ENCODE peak calls at places on chromosomes 6 and 20, in seven cellular contexts. V, H, S, J, Q, E and W are unnamed samples.

GRCh38 chr6:17968081-17968518 is 19.3 kb downstream of the KIF13A start:
- DNase-seq in V (no peak), H (no peak), S (no peak), J (no peak), Q (no peak), E (no peak), W (no peak)

GRCh38 chr6:11770546-11771466 is 7.8 kb downstream of the ADTRP start:
- DNase-seq in V (peak; percentile 78), H (no peak), S (peak; percentile 98), J (peak; percentile 19), Q (no peak), E (peak; percentile 41), W (no peak)

GRCh38 chr20:24780648-24781047 is 168.4 kb upstream of the CST7 start:
- DNase-seq in V (peak; percentile 48), H (no peak), S (no peak), J (no peak), Q (no peak), E (peak; percentile 60), W (no peak)

GRCh38 chr6:147065786-147066185 is 138.4 kb upstream of the STXBP5 start:
- DNase-seq in V (no peak), H (no peak), S (no peak), J (no peak), Q (no peak), E (no peak), W (no peak)

GRCh38 chr6:70620746-70621145 is 46.9 kb upstream of the SMAP1 start:
- DNase-seq in V (no peak), H (no peak), S (no peak), J (no peak), Q (no peak), E (no peak), W (no peak)

GRCh38 chr20:25076731-25077609 is 5.0 kb downstream of the VSX1 start:
- DNase-seq in V (peak; percentile 39), H (no peak), S (no peak), J (no peak), Q (no peak), E (peak; percentile 86), W (no peak)

GRCh38 chr6:63573899-63574553 is 1.7 kb downstream of the LOC128125822 start:
- DNase-seq in V (peak; percentile 62), H (no peak), S (no peak), J (no peak), Q (peak; percentile 36), E (peak; percentile 59), W (no peak)

GRCh38 chr20:32164984-32165735 is 42.4 kb downstream of the PLAGL2 start:
- DNase-seq in V (no peak), H (no peak), S (no peak), J (no peak), Q (no peak), E (no peak), W (no peak)

GRCh38 chr6:2081155-2082138 is 164.0 kb downstream of the GMDS start:
- DNase-seq in V (no peak), H (no peak), S (no peak), J (peak; percentile 47), Q (peak; percentile 6), E (peak; percentile 15), W (no peak)

GRCh38 chr6:82144007-82144851 is 103.3 kb downstream of the IBTK start:
- DNase-seq in V (peak; percentile 7), H (no peak), S (peak; percentile 92), J (peak; percentile 20), Q (no peak), E (peak; percentile 40), W (no peak)

GRCh38 chr6:27672113-27672799 is 199.4 kb upstream of the ZNF184 start:
- DNase-seq in V (peak; percentile 72), H (no peak), S (no peak), J (peak; percentile 63), Q (no peak), E (peak; percentile 68), W (peak; percentile 28)

GRCh38 chr6:32627831-32628230 is 9.4 kb upstream of the HLA-DQA1 start:
- DNase-seq in V (no peak), H (peak; percentile 33), S (no peak), J (peak; percentile 25), Q (no peak), E (no peak), W (peak; percentile 33)

GRCh38 chr6:52548353-52548713 is 28.5 kb downstream of the TRAM2 start:
- DNase-seq in V (no peak), H (no peak), S (no peak), J (no peak), Q (no peak), E (no peak), W (no peak)

GRCh38 chr20:24045621-24046020 is 57.0 kb upstream of the GGTLC1 start:
- DNase-seq in V (no peak), H (no peak), S (no peak), J (no peak), Q (peak; percentile 20), E (no peak), W (no peak)

GRCh38 chr20:56630086-56630493 is 984 bp downstream of the TFAP2C start:
- DNase-seq in V (no peak), H (no peak), S (no peak), J (peak; percentile 64), Q (no peak), E (peak; percentile 77), W (no peak)

GRCh38 chr6:148451690-148452089 is 109.1 kb downstream of the SASH1 start:
- DNase-seq in V (no peak), H (no peak), S (no peak), J (no peak), Q (no peak), E (no peak), W (no peak)

GRCh38 chr6:2853766-2854393 is 12.2 kb upstream of the SERPINB1 start:
- DNase-seq in V (no peak), H (no peak), S (no peak), J (peak; percentile 52), Q (peak; percentile 76), E (no peak), W (peak; percentile 59)

GRCh38 chr20:62117658-62118057 is 4.6 kb upstream of the LSM14B start:
- DNase-seq in V (no peak), H (no peak), S (no peak), J (no peak), Q (peak; percentile 83), E (peak; percentile 66), W (peak; percentile 84)

GRCh38 chr6:133854633-133855598 is 34.0 kb upstream of the TCF21 start:
- DNase-seq in V (peak; percentile 21), H (no peak), S (no peak), J (no peak), Q (no peak), E (peak; percentile 47), W (no peak)

GRCh38 chr20:37231970-37232620 is 29.5 kb downstream of the GHRH start:
- DNase-seq in V (peak; percentile 32), H (no peak), S (no peak), J (no peak), Q (no peak), E (no peak), W (no peak)

GRCh38 chr20:34776177-34776576 is 49.3 kb downstream of the NCOA6 start:
- DNase-seq in V (no peak), H (no peak), S (no peak), J (no peak), Q (no peak), E (no peak), W (no peak)

GRCh38 chr6:110357696-110358535 is at the start of gene METTL24:
- DNase-seq in V (peak; percentile 56), H (peak; percentile 28), S (no peak), J (peak; percentile 39), Q (peak; percentile 29), E (no peak), W (no peak)

DNA sequence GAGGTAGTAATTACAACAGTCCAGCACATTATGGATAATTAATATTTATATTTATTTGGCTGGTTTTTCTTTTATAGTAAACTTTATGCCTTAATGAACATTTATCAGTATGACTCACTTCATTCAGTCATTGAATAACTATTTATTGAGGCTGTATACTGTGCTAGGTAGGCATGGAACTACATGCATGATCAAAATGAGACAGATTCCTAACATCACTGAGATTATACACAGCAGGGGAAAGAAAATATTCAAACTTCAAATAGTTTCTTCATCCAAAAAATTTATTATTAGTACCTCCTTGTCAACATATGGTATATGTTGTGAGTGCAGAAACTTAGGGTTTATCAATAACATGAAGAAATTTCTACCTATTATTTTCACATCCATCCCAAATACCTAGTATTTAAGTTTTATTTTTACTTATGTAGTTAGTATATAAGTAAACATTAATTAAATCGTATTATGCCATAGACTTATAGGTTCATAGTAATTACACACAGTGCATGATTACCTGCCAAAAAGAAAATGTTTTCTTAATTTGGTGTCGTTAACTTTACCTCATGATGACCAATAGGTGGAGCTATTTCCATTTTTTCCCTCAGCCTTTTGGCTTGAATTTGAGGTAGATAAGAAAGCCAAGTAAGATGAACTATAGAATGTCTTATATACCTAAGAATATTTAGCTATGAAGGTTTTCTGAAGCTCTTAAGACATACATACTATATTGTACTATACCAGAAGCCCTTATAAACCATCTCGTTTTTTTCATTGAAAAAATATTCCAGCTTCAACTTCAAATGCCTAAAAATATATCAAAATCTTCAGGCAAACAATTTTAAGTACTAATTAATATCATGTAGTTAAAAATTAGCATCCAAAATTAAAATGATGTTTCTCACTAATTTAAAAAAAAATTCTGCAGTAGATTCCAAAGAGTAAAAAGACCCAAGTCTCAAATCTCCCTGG is 12.5 kb upstream of the TMEM30A start:
- DNase-seq in V (no peak), H (no peak), S (no peak), J (peak; percentile 36), Q (no peak), E (peak; percentile 69), W (no peak)
- TF ChIP-seq CTCF in V (peak; percentile 28), H (peak; percentile 66), S (peak; percentile 59), J (peak; percentile 54), Q (peak; percentile 79), E (peak; percentile 65), W (peak; percentile 83)

GRCh38 chr6:117840541-117840983 is 66.5 kb upstream of the SLC35F1 start:
- DNase-seq in V (peak; percentile 31), H (no peak), S (no peak), J (peak; percentile 31), Q (no peak), E (peak; percentile 61), W (no peak)
- TF ChIP-seq CTCF in V (no peak), H (no peak), S (peak; percentile 34), J (peak; percentile 30), Q (no peak), E (peak; percentile 61), W (no peak)

DNA sequence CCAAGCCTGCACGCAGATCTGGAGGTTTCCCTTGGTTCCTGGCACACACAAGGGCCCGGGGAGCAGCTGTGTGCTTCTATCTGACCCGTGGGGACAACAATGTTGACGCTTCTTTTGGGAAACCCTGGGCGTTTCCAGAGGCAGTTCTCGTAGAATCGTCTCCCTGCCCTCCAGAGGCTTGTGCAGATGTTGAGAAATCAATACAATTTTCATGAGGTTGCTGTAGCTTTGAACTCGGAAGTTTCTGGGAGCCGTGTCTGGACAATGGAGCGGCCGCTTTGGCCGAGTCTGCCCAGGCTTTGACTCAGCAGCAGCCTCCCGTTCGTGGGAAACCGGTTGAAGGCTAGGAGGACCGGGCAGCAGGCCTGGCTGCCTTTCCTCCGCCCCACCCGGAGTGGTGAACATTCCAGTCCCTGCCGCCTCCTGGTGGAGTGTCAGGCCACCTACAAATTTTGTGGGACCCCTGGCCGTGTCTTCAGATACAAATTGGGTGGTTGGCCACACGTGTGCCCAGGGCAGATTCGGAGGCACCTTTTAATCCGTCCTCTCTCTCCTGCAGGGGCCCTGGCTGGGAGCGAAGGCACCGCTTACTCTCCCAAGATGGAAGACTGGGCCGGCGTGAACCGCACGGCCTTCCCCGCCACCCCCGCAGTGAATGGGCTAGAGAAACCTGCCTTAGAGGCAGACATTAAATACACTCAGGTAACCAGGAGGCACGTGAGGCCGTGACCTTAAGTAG is 2.7 kb downstream of the PAX1 start:
- DNase-seq in V (no peak), H (no peak), S (no peak), J (no peak), Q (no peak), E (no peak), W (no peak)
- TF ChIP-seq CTCF in V (no peak), H (no peak), S (no peak), J (no peak), Q (no peak), E (no peak), W (no peak)

GRCh38 chr6:130838971-130839370 is 11.8 kb downstream of the SMLR1 start:
- DNase-seq in V (no peak), H (no peak), S (no peak), J (no peak), Q (no peak), E (no peak), W (no peak)
- TF ChIP-seq CTCF in V (no peak), H (no peak), S (no peak), J (no peak), Q (no peak), E (no peak), W (no peak)